ENCODE peak calls at places on chromosome 20, in ten cellular contexts. I is AG09309; A is mesothelial cell of epicardium; Z is GM23338; C is AG09319; S is activated naive CD8-positive, alpha-beta T cell treated with anti-CD3 and anti-CD28 coated beads, Interleukin-2, amount 50 U/mL, for 24 hours; W is AG10803; P is ELR; M is HEK293T; L is cardiac muscle cell. J is an unnamed sample.

GRCh38 chr20:62558779-62559178 is 83.0 kb upstream of the GATA5 start:
- DNase-seq in A (no peak), W (no peak), C (no peak), P (peak; percentile 41), S (no peak), Z (peak; percentile 23), I (no peak), M (no peak), L (no peak), J (no peak)

GRCh38 chr20:11890331-11891080 is 27.2 kb upstream of the BTBD3 start:
- DNase-seq in Z (peak; percentile 95), M (peak; percentile 90), L (peak; percentile 95), I (peak; percentile 47), C (peak; percentile 79), W (peak; percentile 87), P (peak; percentile 89), A (peak; percentile 89), S (peak; percentile 58), J (peak; percentile 82)

GRCh38 chr20:20076297-20077065 is 24.1 kb downstream of the CFAP61 start:
- DNase-seq in Z (no peak), L (peak; percentile 78), W (peak; percentile 85), P (peak; percentile 55), S (no peak), C (no peak), M (no peak), I (peak; percentile 25), A (no peak), J (peak; percentile 47)

GRCh38 chr20:21503345-21503744 is 10.5 kb downstream of the NKX2-2 start:
- DNase-seq in M (no peak), A (no peak), P (peak; percentile 50), C (no peak), Z (no peak), W (peak; percentile 36), I (peak; percentile 23), L (peak; percentile 37), S (peak; percentile 16), J (no peak)

GRCh38 chr20:64226686-64227576 is 28.6 kb upstream of the PCMTD2 start:
- DNase-seq in A (no peak), C (no peak), P (no peak), M (no peak), I (no peak), L (no peak), W (no peak), S (no peak), Z (no peak), J (no peak)

GRCh38 chr20:53792946-53793536 is 199.4 kb upstream of the ZNF217 start:
- DNase-seq in L (no peak), W (no peak), S (no peak), Z (no peak), A (no peak), M (no peak), I (no peak), C (no peak), P (no peak), J (no peak)

GRCh38 chr20:56017560-56017959 is 12.2 kb upstream of the CBLN4 start:
- DNase-seq in Z (no peak), C (no peak), S (no peak), I (no peak), A (no peak), M (no peak), P (no peak), W (no peak), L (no peak), J (no peak)

GRCh38 chr20:11338506-11339306 is 579.0 kb upstream of the BTBD3 start:
- DNase-seq in P (no peak), Z (no peak), S (no peak), A (no peak), L (peak; percentile 60), C (no peak), M (no peak), I (no peak), W (no peak), J (peak; percentile 24)

GRCh38 chr20:62219101-62219991 is 732 bp downstream of the HRH3 start:
- DNase-seq in I (no peak), A (no peak), Z (peak; percentile 81), M (no peak), L (no peak), W (no peak), S (no peak), P (no peak), C (no peak), J (no peak)

GRCh38 chr20:32387262-32387661 is 29.1 kb downstream of the ASXL1 start:
- DNase-seq in M (no peak), P (peak; percentile 51), A (no peak), I (no peak), S (no peak), L (no peak), Z (no peak), W (peak; percentile 20), C (no peak), J (no peak)

GRCh38 chr20:19713851-19714716 is 44.0 kb upstream of the RIN2 start:
- DNase-seq in Z (no peak), W (no peak), A (no peak), S (no peak), I (no peak), C (no peak), M (no peak), L (no peak), P (no peak), J (no peak)

GRCh38 chr20:33909331-33909921 is 84.3 kb upstream of the RALY start:
- DNase-seq in C (peak; percentile 91), S (no peak), M (no peak), Z (no peak), W (peak; percentile 96), L (peak; percentile 99), A (no peak), P (peak; percentile 90), I (peak; percentile 91), J (peak; percentile 99)

GRCh38 chr20:53658973-53659372 is 65.3 kb upstream of the ZNF217 start:
- DNase-seq in M (no peak), P (no peak), S (no peak), A (no peak), L (no peak), I (no peak), W (no peak), Z (no peak), C (no peak), J (no peak)

GRCh38 chr20:19692685-19693119 is 65.4 kb upstream of the RIN2 start:
- DNase-seq in S (peak; percentile 64), L (peak; percentile 55), W (peak; percentile 25), A (peak; percentile 38), I (no peak), M (peak; percentile 67), P (peak; percentile 58), C (no peak), Z (peak; percentile 77), J (peak; percentile 55)